ENCODE peak calls at places on chromosomes 6 and 20, in six cellular contexts. I is DND-41, V is tibial nerve, Z is adipocyte, M is heart left ventricle, G is Panc1. A is an unnamed sample.

GRCh38 chr6:33073431-33073871 is at the start of gene HLA-DPA1:
- DNase-seq in I (no peak), V (peak; percentile 40), Z (peak; percentile 25), M (no peak), G (no peak), A (no peak)

GRCh38 chr6:12969933-12970332 is 253.4 kb downstream of the PHACTR1 start:
- DNase-seq in I (no peak), V (no peak), Z (no peak), M (no peak), G (no peak), A (no peak)

GRCh38 chr6:116531675-116532570 is 13.6 kb downstream of the TRAPPC3L start:
- DNase-seq in I (peak; percentile 63), V (peak; percentile 88), Z (peak; percentile 90), M (peak; percentile 33), G (peak; percentile 52), A (peak; percentile 64)

GRCh38 chr6:170362121-170362520 is 55.6 kb downstream of the FAM120B start:
- DNase-seq in I (no peak), V (no peak), Z (no peak), M (no peak), G (no peak), A (no peak)

GRCh38 chr20:30816182-30816645 is 441.2 kb upstream of the DEFB115 start:
- DNase-seq in I (no peak), V (no peak), Z (no peak), M (peak; percentile 47), G (no peak), A (no peak)

GRCh38 chr20:711526-711925 is 35.9 kb upstream of the SCRT2 start:
- DNase-seq in I (no peak), V (no peak), Z (no peak), M (no peak), G (no peak), A (no peak)

GRCh38 chr20:35992713-35993335 is 24.4 kb downstream of the CNBD2 start:
- DNase-seq in I (peak; percentile 67), V (peak; percentile 41), Z (peak; percentile 88), M (no peak), G (no peak), A (peak; percentile 63)

GRCh38 chr6:46491789-46492547 is 719 bp upstream of the RCAN2 start:
- DNase-seq in I (no peak), V (peak; percentile 22), Z (peak; percentile 80), M (peak; percentile 77), G (no peak), A (peak; percentile 36)

GRCh38 chr20:25047766-25048165 is 10.2 kb downstream of the ACSS1 start:
- DNase-seq in I (no peak), V (no peak), Z (no peak), M (peak; percentile 9), G (no peak), A (no peak)

GRCh38 chr6:72944660-72945059 is 280.6 kb downstream of the KHDC1L start:
- DNase-seq in I (no peak), V (no peak), Z (peak; percentile 55), M (no peak), G (no peak), A (no peak)

GRCh38 chr6:151060096-151060741 is 179.5 kb upstream of the AKAP12 start:
- DNase-seq in I (no peak), V (no peak), Z (peak; percentile 76), M (no peak), G (peak; percentile 98), A (no peak)

GRCh38 chr6:31826793-31827285 is 699 bp upstream of the HSPA1B start:
- DNase-seq in I (peak; percentile 70), V (peak; percentile 88), Z (peak; percentile 85), M (peak; percentile 91), G (no peak), A (peak; percentile 58)

GRCh38 chr20:37095108-37095608 is 639 bp downstream of the RBL1 start:
- DNase-seq in I (peak; percentile 69), V (no peak), Z (peak; percentile 15), M (no peak), G (no peak), A (peak; percentile 46)

GRCh38 chr6:142302427-142303190 is 802 bp downstream of the ADGRG6 start:
- DNase-seq in I (no peak), V (no peak), Z (no peak), M (no peak), G (no peak), A (no peak)

GRCh38 chr6:31815025-31815838 is at the start of the genes HSPA1A and HSPA1L:
- DNase-seq in I (no peak), V (peak; percentile 94), Z (peak; percentile 97), M (peak; percentile 98), G (peak; percentile 96), A (peak; percentile 97)

GRCh38 chr6:36599791-36600209 is 5.6 kb downstream of the SRSF3 start:
- DNase-seq in I (peak; percentile 39), V (peak; percentile 39), Z (peak; percentile 55), M (peak; percentile 47), G (no peak), A (peak; percentile 56)

GRCh38 chr20:51687071-51687470 is 81.1 kb downstream of the ATP9A start:
- DNase-seq in I (no peak), V (no peak), Z (peak; percentile 33), M (no peak), G (no peak), A (no peak)

GRCh38 chr6:114164206-114164605 is 178.6 kb downstream of the HS3ST5 start:
- DNase-seq in I (no peak), V (no peak), Z (no peak), M (no peak), G (no peak), A (no peak)

GRCh38 chr6:159117031-159117430 is 52.2 kb upstream of the FNDC1 start:
- DNase-seq in I (no peak), V (peak; percentile 34), Z (peak; percentile 72), M (no peak), G (no peak), A (no peak)

GRCh38 chr6:20699402-20699801 is 165.1 kb downstream of the CDKAL1 start:
- DNase-seq in I (no peak), V (no peak), Z (no peak), M (no peak), G (no peak), A (no peak)

GRCh38 chr6:126723541-126724170 is 383.7 kb downstream of the CENPW start:
- DNase-seq in I (no peak), V (no peak), Z (peak; percentile 19), M (no peak), G (no peak), A (no peak)
- H3K4me3 ChIP-seq in I (no peak overlapping the region), V (no peak overlapping the region), Z (no peak overlapping the region), M (no peak overlapping the region), G (no peak overlapping the region), A (no peak overlapping the region)

DNA sequence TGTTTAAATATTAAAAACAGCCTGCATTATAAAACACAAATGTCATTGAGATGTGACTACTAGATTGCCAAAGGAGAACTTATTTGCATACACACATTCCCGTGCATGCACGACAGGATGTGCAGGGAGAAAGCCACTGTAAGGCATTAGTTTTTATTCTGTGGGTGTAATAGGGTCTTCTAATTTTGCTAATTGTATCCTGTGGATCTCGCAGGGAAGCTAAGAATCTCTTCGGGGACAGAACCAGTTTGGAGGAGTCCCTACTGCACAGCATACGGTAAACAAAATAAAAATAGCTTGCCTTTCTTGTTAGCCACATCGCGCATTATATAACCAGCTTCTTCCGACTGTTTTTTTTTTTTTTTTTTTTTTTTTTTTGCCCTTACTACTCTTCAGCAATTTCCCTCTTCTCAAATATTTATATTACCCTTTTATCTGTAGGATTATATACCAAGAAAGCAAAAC is 2.0 kb downstream of the ATXN1 start:
- DNase-seq in I (no peak), V (no peak), Z (peak; percentile 52), M (no peak), G (no peak), A (no peak)
- H3K4me1 ChIP-seq in I (peaks cover 30% of the 10 kb centered on the region), V (peaks cover 42% of the 10 kb centered on the region), Z (peaks cover 32% of the 10 kb centered on the region), M (peaks cover 33% of the 10 kb centered on the region), G (peaks cover 57% of the 10 kb centered on the region), A (peaks cover 35% of the 10 kb centered on the region)

DNA sequence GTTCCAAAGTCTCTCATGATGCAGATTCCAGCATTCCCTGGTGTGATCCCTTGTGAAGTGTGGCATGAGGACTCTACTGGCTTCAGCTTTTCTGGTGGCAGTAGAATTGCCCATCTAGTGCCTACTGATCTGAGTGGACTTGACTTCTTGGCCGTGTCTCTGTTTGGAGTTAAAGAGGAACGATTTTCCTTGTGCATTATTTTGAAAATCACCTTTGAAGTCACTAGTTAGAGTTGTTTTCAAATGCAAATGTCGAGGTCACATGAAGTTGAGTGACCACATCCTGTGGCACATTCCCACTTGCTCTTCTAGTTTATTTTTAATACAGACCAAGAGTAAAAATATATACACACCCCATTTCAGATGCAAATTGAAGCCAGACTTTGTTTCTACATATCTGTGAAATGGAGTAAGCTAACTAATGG is 270.7 kb upstream of the TAB2 start:
- DNase-seq in I (no peak), V (no peak), Z (peak; percentile 44), M (no peak), G (no peak), A (no peak)
- H3K4me3 ChIP-seq in I (no peak overlapping the region), V (no peak overlapping the region), Z (no peak overlapping the region), M (no peak overlapping the region), G (no peak overlapping the region), A (no peak overlapping the region)

DNA sequence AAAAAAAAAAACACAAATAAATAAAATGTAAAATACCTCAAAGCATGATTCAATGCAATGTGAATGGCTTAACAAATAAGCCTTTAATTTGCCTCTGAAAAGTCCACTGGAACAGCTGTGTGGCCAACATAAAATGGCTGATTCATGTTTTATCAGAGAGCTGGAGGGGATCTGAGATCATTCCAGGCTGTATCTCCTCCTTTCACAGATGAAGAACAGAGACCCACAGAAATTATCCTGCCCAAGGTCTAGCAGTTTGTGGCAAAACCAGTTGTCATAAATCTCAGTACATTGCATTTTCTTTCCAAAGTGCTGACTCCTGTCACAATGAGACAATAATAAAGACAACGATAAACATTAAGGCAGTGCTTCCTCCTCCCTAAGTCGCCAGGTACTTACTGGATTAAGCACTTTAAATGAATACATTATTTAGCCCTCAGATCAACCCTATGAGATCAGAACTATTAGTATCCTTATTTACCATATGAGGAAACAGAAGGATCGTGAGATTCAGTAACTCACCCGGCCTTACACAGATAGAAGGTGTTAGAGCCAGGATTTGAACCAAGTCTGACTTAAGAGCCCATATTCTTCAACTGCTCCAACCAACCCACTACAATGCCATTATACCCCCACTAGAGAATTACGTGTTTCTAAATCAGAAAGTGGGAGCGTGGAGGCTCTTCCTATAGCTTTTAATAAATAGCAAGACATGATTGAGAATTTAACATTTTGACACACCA is 118.3 kb downstream of the KIF13A start:
- DNase-seq in I (no peak), V (no peak), Z (no peak), M (no peak), G (no peak), A (peak; percentile 41)
- H3K4me1 ChIP-seq in I (no peaks in the 10 kb centered on the region), V (peaks cover 73% of the 10 kb centered on the region), Z (peaks cover 72% of the 10 kb centered on the region), M (peaks cover 18% of the 10 kb centered on the region), G (peaks cover 38% of the 10 kb centered on the region), A (peaks cover 12% of the 10 kb centered on the region)

GRCh38 chr6:26439552-26440125 is 665 bp upstream of the BTN3A3 start:
- DNase-seq in I (peak; percentile 14), V (no peak), Z (no peak), M (no peak), G (no peak), A (no peak)
- H3K4me3 ChIP-seq in I (peak overlapping the region; percentile 83), V (peak overlapping the region; percentile 49), Z (peak overlapping the region; percentile 88), M (peak overlapping the region; percentile 59), G (peak overlapping the region; percentile 51), A (peak overlapping the region; percentile 24)

A was measured in HAP-1.